ENCODE peak calls at places on chromosomes 13 and 19, in nine cellular contexts. One of them, this sample, is unnamed. For H3K4me1 and H3K36me3, the result is how much of the 10 kb centered on the place peaks cover.

GRCh38 chr13:109744512-109745051 is 41.8 kb downstream of the IRS2 start:
- DNase-seq in GM23338: no peak
- DNase-seq in mammary epithelial cell: no peak
- DNase-seq in HCT116: no peak
- DNase-seq in neural progenitor cell: no peak
- DNase-seq in PC-3: peak
- DNase-seq in GM23248: no peak
- DNase-seq in fibroblast of lung: peak
- DNase-seq in HepG2: no peak
- DNase-seq in this sample: no peak

GRCh38 chr19:54461201-54462071 is 2.1 kb downstream of the LENG9 start:
- DNase-seq in neural progenitor cell: no peak
- DNase-seq in GM23338: no peak
- DNase-seq in PC-3: no peak
- DNase-seq in HepG2: no peak
- DNase-seq in HCT116: no peak
- DNase-seq in GM23248: no peak
- DNase-seq in mammary epithelial cell: no peak
- DNase-seq in fibroblast of lung: no peak
- DNase-seq in this sample: peak

GRCh38 chr13:35475960-35476943 is at the start of gene MAB21L1:
- DNase-seq in HCT116: no peak
- DNase-seq in neural progenitor cell: peak
- DNase-seq in fibroblast of lung: peak
- DNase-seq in PC-3: no peak
- DNase-seq in HepG2: no peak
- DNase-seq in GM23338: peak
- DNase-seq in mammary epithelial cell: peak
- DNase-seq in GM23248: peak
- DNase-seq in this sample: peak

GRCh38 chr13:102316732-102317131 is 85.1 kb downstream of the FGF14 start:
- DNase-seq in HepG2: no peak
- DNase-seq in GM23338: no peak
- DNase-seq in GM23248: no peak
- DNase-seq in neural progenitor cell: no peak
- DNase-seq in HCT116: no peak
- DNase-seq in fibroblast of lung: no peak
- DNase-seq in PC-3: no peak
- DNase-seq in mammary epithelial cell: no peak
- DNase-seq in this sample: no peak

GRCh38 chr13:81017525-81018152 is 676.7 kb upstream of the SPRY2 start:
- DNase-seq in GM23248: peak
- DNase-seq in HCT116: peak
- DNase-seq in PC-3: peak
- DNase-seq in HepG2: peak
- DNase-seq in GM23338: peak
- DNase-seq in fibroblast of lung: peak
- DNase-seq in mammary epithelial cell: peak
- DNase-seq in neural progenitor cell: peak
- DNase-seq in this sample: peak

GRCh38 chr19:29010276-29010675 is 202.7 kb downstream of the UQCRFS1 start:
- DNase-seq in HCT116: no peak
- DNase-seq in PC-3: no peak
- DNase-seq in fibroblast of lung: no peak
- DNase-seq in GM23338: no peak
- DNase-seq in HepG2: no peak
- DNase-seq in mammary epithelial cell: no peak
- DNase-seq in neural progenitor cell: no peak
- DNase-seq in GM23248: no peak
- DNase-seq in this sample: no peak

GRCh38 chr13:62799038-62799535 is 1383.4 kb upstream of the PCDH20 start:
- DNase-seq in neural progenitor cell: no peak
- DNase-seq in GM23248: no peak
- DNase-seq in GM23338: no peak
- DNase-seq in mammary epithelial cell: no peak
- DNase-seq in HCT116: no peak
- DNase-seq in HepG2: no peak
- DNase-seq in PC-3: no peak
- DNase-seq in fibroblast of lung: no peak
- DNase-seq in this sample: no peak

GRCh38 chr19:54431255-54431838 is 16.1 kb downstream of the TTYH1 start:
- DNase-seq in GM23338: no peak
- DNase-seq in fibroblast of lung: peak
- DNase-seq in neural progenitor cell: no peak
- DNase-seq in GM23248: no peak
- DNase-seq in HepG2: no peak
- DNase-seq in PC-3: peak
- DNase-seq in mammary epithelial cell: peak
- DNase-seq in HCT116: peak
- DNase-seq in this sample: peak

GRCh38 chr13:68076046-68076445 is 845.9 kb upstream of the PCDH9 start:
- DNase-seq in HepG2: no peak
- DNase-seq in GM23248: no peak
- DNase-seq in HCT116: no peak
- DNase-seq in PC-3: no peak
- DNase-seq in neural progenitor cell: no peak
- DNase-seq in mammary epithelial cell: no peak
- DNase-seq in GM23338: no peak
- DNase-seq in fibroblast of lung: no peak
- DNase-seq in this sample: no peak

GRCh38 chr13:111171629-111172028 is 56.5 kb downstream of the ARHGEF7 start:
- DNase-seq in fibroblast of lung: no peak
- DNase-seq in mammary epithelial cell: peak
- DNase-seq in HepG2: peak
- DNase-seq in PC-3: no peak
- DNase-seq in neural progenitor cell: no peak
- DNase-seq in GM23248: peak
- DNase-seq in GM23338: no peak
- DNase-seq in HCT116: no peak
- DNase-seq in this sample: no peak

GRCh38 chr13:113785051-113786010 is 26.3 kb downstream of the TMEM255B start:
- DNase-seq in GM23248: peak
- DNase-seq in PC-3: peak
- DNase-seq in HCT116: peak
- DNase-seq in GM23338: no peak
- DNase-seq in mammary epithelial cell: peak
- DNase-seq in HepG2: no peak
- DNase-seq in neural progenitor cell: no peak
- DNase-seq in fibroblast of lung: peak
- DNase-seq in this sample: peak

GRCh38 chr13:35086667-35087066 is 144.6 kb downstream of the NBEA start:
- DNase-seq in fibroblast of lung: peak
- DNase-seq in GM23338: no peak
- DNase-seq in HepG2: no peak
- DNase-seq in HCT116: peak
- DNase-seq in neural progenitor cell: no peak
- DNase-seq in mammary epithelial cell: peak
- DNase-seq in PC-3: peak
- DNase-seq in GM23248: peak
- DNase-seq in this sample: no peak

GRCh38 chr13:31045621-31046081 is 113.2 kb downstream of the TEX26 start:
- DNase-seq in mammary epithelial cell: peak
- DNase-seq in GM23338: no peak
- DNase-seq in fibroblast of lung: peak
- DNase-seq in neural progenitor cell: no peak
- DNase-seq in GM23248: peak
- DNase-seq in HepG2: peak
- DNase-seq in PC-3: peak
- DNase-seq in HCT116: peak
- DNase-seq in this sample: peak

GRCh38 chr19:29620931-29621351 is 14.9 kb downstream of the POP4 start:
- DNase-seq in GM23248: no peak
- DNase-seq in HCT116: no peak
- DNase-seq in PC-3: no peak
- DNase-seq in neural progenitor cell: no peak
- DNase-seq in mammary epithelial cell: no peak
- DNase-seq in fibroblast of lung: no peak
- DNase-seq in GM23338: no peak
- DNase-seq in HepG2: no peak
- DNase-seq in this sample: no peak

GRCh38 chr19:719081-719512 is 10.4 kb downstream of the PALM start:
- DNase-seq in HCT116: no peak
- DNase-seq in PC-3: no peak
- DNase-seq in mammary epithelial cell: no peak
- DNase-seq in fibroblast of lung: no peak
- DNase-seq in HepG2: peak
- DNase-seq in GM23338: peak
- DNase-seq in GM23248: peak
- DNase-seq in neural progenitor cell: no peak
- DNase-seq in this sample: peak

GRCh38 chr19:56015756-56016155 is 29.2 kb downstream of the NLRP5 start:
- DNase-seq in GM23338: peak
- DNase-seq in HepG2: peak
- DNase-seq in HCT116: no peak
- DNase-seq in PC-3: peak
- DNase-seq in fibroblast of lung: no peak
- DNase-seq in mammary epithelial cell: no peak
- DNase-seq in neural progenitor cell: peak
- DNase-seq in GM23248: peak
- DNase-seq in this sample: no peak

GRCh38 chr13:106104281-106104901 is 431.1 kb downstream of the EFNB2 start:
- DNase-seq in HCT116: peak
- DNase-seq in mammary epithelial cell: peak
- DNase-seq in HepG2: no peak
- DNase-seq in fibroblast of lung: peak
- DNase-seq in GM23248: peak
- DNase-seq in neural progenitor cell: peak
- DNase-seq in GM23338: no peak
- DNase-seq in PC-3: peak
- DNase-seq in this sample: peak

GRCh38 chr13:97648171-97648880 is 214.4 kb downstream of the RAP2A start:
- DNase-seq in PC-3: no peak
- DNase-seq in neural progenitor cell: no peak
- DNase-seq in GM23338: no peak
- DNase-seq in GM23248: no peak
- DNase-seq in HepG2: no peak
- DNase-seq in HCT116: no peak
- DNase-seq in mammary epithelial cell: peak
- DNase-seq in fibroblast of lung: no peak
- DNase-seq in this sample: no peak

GRCh38 chr13:40476175-40476958 is 190.1 kb downstream of the FOXO1 start:
- DNase-seq in GM23338: no peak
- DNase-seq in HCT116: no peak
- DNase-seq in GM23248: peak
- DNase-seq in neural progenitor cell: no peak
- DNase-seq in mammary epithelial cell: no peak
- DNase-seq in HepG2: peak
- DNase-seq in fibroblast of lung: peak
- DNase-seq in PC-3: peak
- DNase-seq in this sample: peak

GRCh38 chr19:38686530-38686888 is 39.1 kb downstream of the ACTN4 start:
- DNase-seq in neural progenitor cell: no peak
- DNase-seq in HepG2: no peak
- DNase-seq in HCT116: no peak
- DNase-seq in PC-3: no peak
- DNase-seq in GM23338: no peak
- DNase-seq in GM23248: no peak
- DNase-seq in fibroblast of lung: no peak
- DNase-seq in mammary epithelial cell: no peak
- DNase-seq in this sample: no peak
- H3K4me1 ChIP-seq in neural progenitor cell: under half
- H3K4me1 ChIP-seq in HepG2: half or more
- H3K4me1 ChIP-seq in HCT116: half or more
- H3K4me1 ChIP-seq in PC-3: half or more
- H3K4me1 ChIP-seq in GM23338: half or more
- H3K4me1 ChIP-seq in GM23248: half or more
- H3K4me1 ChIP-seq in fibroblast of lung: under half
- H3K4me1 ChIP-seq in mammary epithelial cell: half or more
- H3K4me1 ChIP-seq in this sample: half or more

GRCh38 chr19:12664406-12665280 is 1.9 kb downstream of the MAN2B1 start:
- DNase-seq in mammary epithelial cell: no peak
- DNase-seq in GM23248: peak
- DNase-seq in fibroblast of lung: no peak
- DNase-seq in neural progenitor cell: peak
- DNase-seq in GM23338: peak
- DNase-seq in PC-3: no peak
- DNase-seq in HCT116: no peak
- DNase-seq in HepG2: peak
- DNase-seq in this sample: peak

GRCh38 chr19:12665281-12665573 is 1.3 kb downstream of the MAN2B1 start:
- DNase-seq in HepG2: no peak
- DNase-seq in GM23338: no peak
- DNase-seq in HCT116: no peak
- DNase-seq in PC-3: no peak
- DNase-seq in mammary epithelial cell: no peak
- DNase-seq in GM23248: no peak
- DNase-seq in fibroblast of lung: no peak
- DNase-seq in neural progenitor cell: no peak
- DNase-seq in this sample: no peak

GRCh38 chr19:12667903-12668302 is 1.3 kb downstream of the WDR83 start:
- DNase-seq in mammary epithelial cell: no peak
- DNase-seq in GM23338: no peak
- DNase-seq in PC-3: no peak
- DNase-seq in neural progenitor cell: no peak
- DNase-seq in HCT116: no peak
- DNase-seq in fibroblast of lung: no peak
- DNase-seq in GM23248: no peak
- DNase-seq in HepG2: no peak
- DNase-seq in this sample: peak

GRCh38 chr19:12666305-12667048 is at the start of the genes MAN2B1 and WDR83:
- DNase-seq in GM23248: peak
- DNase-seq in PC-3: peak
- DNase-seq in HepG2: peak
- DNase-seq in mammary epithelial cell: peak
- DNase-seq in fibroblast of lung: peak
- DNase-seq in HCT116: no peak
- DNase-seq in neural progenitor cell: peak
- DNase-seq in GM23338: peak
- DNase-seq in this sample: peak

GRCh38 chr19:12665646-12666304 is 767 bp downstream of the MAN2B1 start:
- DNase-seq in fibroblast of lung: peak
- DNase-seq in GM23248: peak
- DNase-seq in neural progenitor cell: no peak
- DNase-seq in PC-3: no peak
- DNase-seq in HCT116: no peak
- DNase-seq in GM23338: no peak
- DNase-seq in mammary epithelial cell: no peak
- DNase-seq in HepG2: no peak
- DNase-seq in this sample: peak
- H2AFZ ChIP-seq in fibroblast of lung: peak
- H2AFZ ChIP-seq in GM23248: peak
- H2AFZ ChIP-seq in neural progenitor cell: peak
- H2AFZ ChIP-seq in PC-3: peak
- H2AFZ ChIP-seq in HCT116: no peak
- H2AFZ ChIP-seq in GM23338: no peak
- H2AFZ ChIP-seq in mammary epithelial cell: peak
- H2AFZ ChIP-seq in HepG2: no peak
- H2AFZ ChIP-seq in this sample: peak

GRCh38 chr19:18306903-18307681 is 15.8 kb downstream of the LSM4 start:
- DNase-seq in HepG2: no peak
- DNase-seq in neural progenitor cell: no peak
- DNase-seq in GM23248: no peak
- DNase-seq in mammary epithelial cell: no peak
- DNase-seq in GM23338: peak
- DNase-seq in fibroblast of lung: no peak
- DNase-seq in HCT116: no peak
- DNase-seq in PC-3: no peak
- DNase-seq in this sample: peak
- H3K36me3 ChIP-seq in HepG2: under half
- H3K36me3 ChIP-seq in neural progenitor cell: under half
- H3K36me3 ChIP-seq in GM23248: under half
- H3K36me3 ChIP-seq in mammary epithelial cell: under half
- H3K36me3 ChIP-seq in GM23338: under half
- H3K36me3 ChIP-seq in fibroblast of lung: under half
- H3K36me3 ChIP-seq in HCT116: under half
- H3K36me3 ChIP-seq in PC-3: under half
- H3K36me3 ChIP-seq in this sample: under half

GRCh38 chr19:43372462-43372861 is 19.0 kb downstream of the CD177 start:
- DNase-seq in mammary epithelial cell: peak
- DNase-seq in HCT116: no peak
- DNase-seq in PC-3: no peak
- DNase-seq in HepG2: no peak
- DNase-seq in GM23338: no peak
- DNase-seq in neural progenitor cell: no peak
- DNase-seq in fibroblast of lung: peak
- DNase-seq in GM23248: peak
- DNase-seq in this sample: no peak
- H3K4me1 ChIP-seq in mammary epithelial cell: under half
- H3K4me1 ChIP-seq in HCT116: under half
- H3K4me1 ChIP-seq in PC-3: under half
- H3K4me1 ChIP-seq in HepG2: under half
- H3K4me1 ChIP-seq in GM23338: under half
- H3K4me1 ChIP-seq in neural progenitor cell: under half
- H3K4me1 ChIP-seq in fibroblast of lung: under half
- H3K4me1 ChIP-seq in GM23248: under half
- H3K4me1 ChIP-seq in this sample: under half